ENCODE peak calls at places on chromosome 6, in six cellular contexts. J is GM20000, C is KBM-7, K is H1, Y is glutamatergic neuron, M is mesothelial cell of epicardium. F is an unnamed sample.
A peak's percentile ranks its signal among the peaks of the same experiment; 100 is the strongest.

GRCh38 chr6:34865107-34865506 is 22.7 kb downstream of the TAF11 start:
- DNase-seq in K (no peak), J (no peak), Y (no peak), M (no peak), C (peak; percentile 75), F (no peak)

GRCh38 chr6:165263-165662 is 127.0 kb upstream of the DUSP22 start:
- DNase-seq in M (no peak), J (no peak), C (no peak), Y (no peak), K (no peak), F (no peak)

GRCh38 chr6:91485047-91485446 is 898.2 kb upstream of the MAP3K7 start:
- DNase-seq in J (no peak), C (peak; percentile 14), M (no peak), Y (no peak), K (no peak), F (no peak)

GRCh38 chr6:22250486-22250885 is 46.4 kb downstream of the PRL start:
- DNase-seq in Y (peak; percentile 20), M (no peak), K (peak; percentile 56), J (no peak), C (no peak), F (no peak)

GRCh38 chr6:121932071-121933009 is 467.1 kb upstream of the HSF2 start:
- DNase-seq in M (no peak), K (peak; percentile 49), Y (peak; percentile 63), J (no peak), C (no peak), F (peak; percentile 90)

GRCh38 chr6:13469688-13470087 is 17.7 kb downstream of the GFOD1 start:
- DNase-seq in Y (no peak), K (no peak), M (no peak), J (no peak), C (no peak), F (no peak)

GRCh38 chr6:49539102-49539501 is 11.4 kb upstream of the C6orf141 start:
- DNase-seq in K (no peak), Y (no peak), J (no peak), C (no peak), M (no peak), F (no peak)

GRCh38 chr6:9710574-9710973 is 704.3 kb downstream of the TFAP2A start:
- DNase-seq in C (no peak), M (no peak), K (no peak), Y (no peak), J (no peak), F (no peak)

GRCh38 chr6:139659711-139660110 is 285.3 kb upstream of the CITED2 start:
- DNase-seq in C (no peak), Y (no peak), J (no peak), M (no peak), K (no peak), F (no peak)

GRCh38 chr6:111843347-111844147 is 29.7 kb downstream of the FYN start:
- DNase-seq in Y (no peak), M (no peak), K (no peak), C (peak; percentile 6), J (no peak), F (peak; percentile 46)

GRCh38 chr6:58419321-58419720 is 1101.9 kb downstream of the PRIM2 start:
- DNase-seq in C (no peak), Y (no peak), M (no peak), K (no peak), J (no peak), F (no peak)

GRCh38 chr6:6771964-6772363 is 183.4 kb downstream of the LY86 start:
- DNase-seq in J (no peak), C (no peak), K (no peak), M (no peak), Y (no peak), F (no peak)

GRCh38 chr6:43748765-43749164 is 21.2 kb upstream of the VEGFA start:
- DNase-seq in M (no peak), J (no peak), K (no peak), Y (no peak), C (no peak), F (no peak)

GRCh38 chr6:30615958-30616810 is 859 bp downstream of the PPP1R10 start:
- DNase-seq in K (no peak), M (no peak), C (peak; percentile 72), Y (peak; percentile 24), J (no peak), F (no peak)

GRCh38 chr6:116507324-116507723 is 4.1 kb upstream of the CALHM5 start:
- DNase-seq in M (no peak), Y (no peak), J (no peak), C (no peak), K (no peak), F (no peak)

GRCh38 chr6:15855311-15855710 is 192.5 kb upstream of the DTNBP1 start:
- DNase-seq in C (no peak), Y (no peak), M (no peak), K (no peak), J (no peak), F (no peak)

GRCh38 chr6:136880748-136881460 is 41.2 kb upstream of the SLC35D3 start:
- DNase-seq in Y (no peak), K (no peak), M (no peak), C (no peak), J (no peak), F (no peak)

GRCh38 chr6:141726158-141726557 is 406.6 kb upstream of the GJE1 start:
- DNase-seq in J (no peak), K (no peak), M (no peak), Y (peak; percentile 17), C (no peak), F (no peak)

GRCh38 chr6:123640567-123641187 is 3.9 kb upstream of the TRDN start:
- DNase-seq in M (no peak), J (no peak), C (no peak), Y (no peak), K (no peak), F (no peak)

GRCh38 chr6:41917528-41917927 is 3.4 kb downstream of the MED20 start:
- DNase-seq in J (no peak), C (no peak), M (no peak), K (no peak), Y (no peak), F (peak; percentile 94)

GRCh38 chr6:136866872-136867416 is 44.6 kb downstream of the PEX7 start:
- DNase-seq in J (no peak), M (no peak), K (no peak), C (no peak), Y (no peak), F (peak; percentile 59)

GRCh38 chr6:118580585-118581419 is 32.7 kb downstream of the PLN start:
- DNase-seq in K (no peak), Y (no peak), M (no peak), C (peak; percentile 72), J (peak; percentile 12), F (peak; percentile 73)

GRCh38 chr6:35260642-35261570 is 1.4 kb downstream of the ZNF76 start:
- DNase-seq in J (no peak), C (no peak), K (no peak), M (no peak), Y (no peak), F (no peak)

GRCh38 chr6:157631388-157631787 is 191.7 kb upstream of the SNX9 start:
- DNase-seq in C (no peak), M (no peak), K (no peak), Y (no peak), J (no peak), F (peak; percentile 70)

GRCh38 chr6:73732845-73733675 is 37.1 kb downstream of the CD109 start:
- DNase-seq in K (peak; percentile 86), Y (peak; percentile 74), M (peak; percentile 74), J (peak; percentile 65), C (peak; percentile 73), F (peak; percentile 46)

GRCh38 chr6:99833034-99833433 is 161.0 kb downstream of the MCHR2 start:
- DNase-seq in C (no peak), M (no peak), K (no peak), J (no peak), Y (no peak), F (no peak)

GRCh38 chr6:75501756-75502155 is 8.2 kb upstream of the FILIP1 start:
- DNase-seq in M (no peak), C (no peak), Y (no peak), K (no peak), J (no peak), F (no peak)

GRCh38 chr6:130033999-130034814 is 15.8 kb downstream of the L3MBTL3 start:
- DNase-seq in M (no peak), J (no peak), Y (no peak), C (no peak), K (no peak), F (peak; percentile 90)

GRCh38 chr6:134925800-134926199 is 24.1 kb downstream of the ALDH8A1 start:
- DNase-seq in Y (no peak), C (no peak), K (no peak), J (no peak), M (no peak), F (peak; percentile 75)

GRCh38 chr6:131331146-131331545 is 195.9 kb downstream of the AKAP7 start:
- DNase-seq in Y (no peak), M (no peak), K (no peak), J (no peak), C (no peak), F (peak; percentile 12)

GRCh38 chr6:113149511-113149910 is 707.6 kb upstream of the MARCKS start:
- DNase-seq in J (no peak), K (no peak), M (no peak), C (no peak), Y (no peak), F (peak; percentile 0)

GRCh38 chr6:72739368-72739779 is 117.5 kb downstream of the KCNQ5 start:
- DNase-seq in M (no peak), K (no peak), C (peak; percentile 28), J (peak; percentile 25), Y (no peak), F (no peak)

GRCh38 chr6:19892250-19892649 is 55.1 kb downstream of the ID4 start:
- DNase-seq in K (no peak), J (no peak), Y (peak; percentile 34), C (no peak), M (peak; percentile 83), F (no peak)

GRCh38 chr6:168107191-168107940 is 28.4 kb upstream of the FRMD1 start:
- DNase-seq in M (no peak), K (no peak), J (no peak), Y (no peak), C (no peak), F (no peak)

GRCh38 chr6:116511424-116512131 is at the start of gene CALHM5:
- DNase-seq in C (no peak), J (no peak), K (no peak), Y (no peak), M (no peak), F (peak; percentile 83)

GRCh38 chr6:156028310-156029131 is 572.9 kb upstream of the NOX3 start:
- DNase-seq in K (no peak), Y (no peak), M (no peak), C (no peak), J (no peak), F (no peak)

GRCh38 chr6:47357827-47358226 is 48.1 kb upstream of the TNFRSF21 start:
- DNase-seq in J (no peak), C (no peak), Y (no peak), M (no peak), K (no peak), F (no peak)

F was measured in astrocyte.